ENCODE peak calls at places on chromosome 3, in nine cellular contexts. One of them, this sample, is unnamed.
A peak's percentile ranks its signal among the peaks of the same experiment; 100 is the strongest.

GRCh38 chr3:30894521-30895289 is at the start of gene GADL1:
- DNase-seq in fibroblast of lung: peak; percentile 49
- DNase-seq in small intestine: no peak
- DNase-seq in thoracic aorta: no peak
- DNase-seq in heart left ventricle: peak; percentile 28
- DNase-seq in right cardiac atrium: peak; percentile 65
- DNase-seq in Peyer's patch: peak; percentile 39
- DNase-seq in psoas muscle: peak; percentile 78
- DNase-seq in cardiac muscle cell: peak; percentile 77
- DNase-seq in this sample: peak; percentile 23

GRCh38 chr3:152717252-152717651 is 117.7 kb upstream of the P2RY1 start:
- DNase-seq in fibroblast of lung: no peak
- DNase-seq in small intestine: no peak
- DNase-seq in thoracic aorta: no peak
- DNase-seq in heart left ventricle: no peak
- DNase-seq in right cardiac atrium: no peak
- DNase-seq in Peyer's patch: no peak
- DNase-seq in psoas muscle: no peak
- DNase-seq in cardiac muscle cell: no peak
- DNase-seq in this sample: no peak

GRCh38 chr3:28012830-28013229 is 228.6 kb upstream of the CMC1 start:
- DNase-seq in fibroblast of lung: no peak
- DNase-seq in small intestine: no peak
- DNase-seq in thoracic aorta: no peak
- DNase-seq in heart left ventricle: no peak
- DNase-seq in right cardiac atrium: no peak
- DNase-seq in Peyer's patch: no peak
- DNase-seq in psoas muscle: no peak
- DNase-seq in cardiac muscle cell: no peak
- DNase-seq in this sample: no peak

GRCh38 chr3:20637729-20638128 is 451.7 kb upstream of the SGO1 start:
- DNase-seq in fibroblast of lung: peak; percentile 78
- DNase-seq in small intestine: no peak
- DNase-seq in thoracic aorta: no peak
- DNase-seq in heart left ventricle: no peak
- DNase-seq in right cardiac atrium: no peak
- DNase-seq in Peyer's patch: no peak
- DNase-seq in psoas muscle: no peak
- DNase-seq in cardiac muscle cell: no peak
- DNase-seq in this sample: no peak

GRCh38 chr3:179260949-179261765 is 10.2 kb upstream of the KCNMB3 start:
- DNase-seq in fibroblast of lung: peak; percentile 68
- DNase-seq in small intestine: peak; percentile 66
- DNase-seq in thoracic aorta: peak; percentile 11
- DNase-seq in heart left ventricle: peak; percentile 79
- DNase-seq in right cardiac atrium: peak; percentile 94
- DNase-seq in Peyer's patch: peak; percentile 85
- DNase-seq in psoas muscle: peak; percentile 87
- DNase-seq in cardiac muscle cell: peak; percentile 77
- DNase-seq in this sample: peak; percentile 83

GRCh38 chr3:127742580-127742979 is 69.8 kb downstream of the ABTB1 start:
- DNase-seq in fibroblast of lung: no peak
- DNase-seq in small intestine: no peak
- DNase-seq in thoracic aorta: no peak
- DNase-seq in heart left ventricle: no peak
- DNase-seq in right cardiac atrium: peak; percentile 28
- DNase-seq in Peyer's patch: no peak
- DNase-seq in psoas muscle: no peak
- DNase-seq in cardiac muscle cell: no peak
- DNase-seq in this sample: no peak

GRCh38 chr3:138051946-138052802 is 42.2 kb downstream of the CLDN18 start:
- DNase-seq in fibroblast of lung: peak; percentile 45
- DNase-seq in small intestine: peak; percentile 34
- DNase-seq in thoracic aorta: no peak
- DNase-seq in heart left ventricle: no peak
- DNase-seq in right cardiac atrium: no peak
- DNase-seq in Peyer's patch: peak; percentile 53
- DNase-seq in psoas muscle: no peak
- DNase-seq in cardiac muscle cell: peak; percentile 79
- DNase-seq in this sample: peak; percentile 48

GRCh38 chr3:155554777-155555445 is 190.0 kb downstream of the PLCH1 start:
- DNase-seq in fibroblast of lung: no peak
- DNase-seq in small intestine: peak; percentile 72
- DNase-seq in thoracic aorta: no peak
- DNase-seq in heart left ventricle: no peak
- DNase-seq in right cardiac atrium: no peak
- DNase-seq in Peyer's patch: no peak
- DNase-seq in psoas muscle: no peak
- DNase-seq in cardiac muscle cell: no peak
- DNase-seq in this sample: no peak

GRCh38 chr3:66671348-66671747 is 170.5 kb upstream of the LRIG1 start:
- DNase-seq in fibroblast of lung: no peak
- DNase-seq in small intestine: no peak
- DNase-seq in thoracic aorta: no peak
- DNase-seq in heart left ventricle: no peak
- DNase-seq in right cardiac atrium: no peak
- DNase-seq in Peyer's patch: no peak
- DNase-seq in psoas muscle: no peak
- DNase-seq in cardiac muscle cell: no peak
- DNase-seq in this sample: peak; percentile 8

GRCh38 chr3:72396899-72397298 is 451.3 kb downstream of the SHQ1 start:
- DNase-seq in fibroblast of lung: no peak
- DNase-seq in small intestine: no peak
- DNase-seq in thoracic aorta: no peak
- DNase-seq in heart left ventricle: no peak
- DNase-seq in right cardiac atrium: no peak
- DNase-seq in Peyer's patch: no peak
- DNase-seq in psoas muscle: no peak
- DNase-seq in cardiac muscle cell: no peak
- DNase-seq in this sample: no peak

GRCh38 chr3:129199366-129199765 is 15.7 kb upstream of the CNBP start:
- DNase-seq in fibroblast of lung: no peak
- DNase-seq in small intestine: no peak
- DNase-seq in thoracic aorta: no peak
- DNase-seq in heart left ventricle: no peak
- DNase-seq in right cardiac atrium: no peak
- DNase-seq in Peyer's patch: no peak
- DNase-seq in psoas muscle: no peak
- DNase-seq in cardiac muscle cell: no peak
- DNase-seq in this sample: no peak

GRCh38 chr3:129195731-129196256 is 12.1 kb upstream of the CNBP start:
- DNase-seq in fibroblast of lung: peak; percentile 95
- DNase-seq in small intestine: no peak
- DNase-seq in thoracic aorta: peak; percentile 40
- DNase-seq in heart left ventricle: peak; percentile 63
- DNase-seq in right cardiac atrium: peak; percentile 70
- DNase-seq in Peyer's patch: peak; percentile 66
- DNase-seq in psoas muscle: peak; percentile 76
- DNase-seq in cardiac muscle cell: no peak
- DNase-seq in this sample: peak; percentile 74

GRCh38 chr3:129196601-129197000 is 12.9 kb upstream of the CNBP start:
- DNase-seq in fibroblast of lung: no peak
- DNase-seq in small intestine: no peak
- DNase-seq in thoracic aorta: no peak
- DNase-seq in heart left ventricle: no peak
- DNase-seq in right cardiac atrium: no peak
- DNase-seq in Peyer's patch: no peak
- DNase-seq in psoas muscle: no peak
- DNase-seq in cardiac muscle cell: no peak
- DNase-seq in this sample: no peak

DNA sequence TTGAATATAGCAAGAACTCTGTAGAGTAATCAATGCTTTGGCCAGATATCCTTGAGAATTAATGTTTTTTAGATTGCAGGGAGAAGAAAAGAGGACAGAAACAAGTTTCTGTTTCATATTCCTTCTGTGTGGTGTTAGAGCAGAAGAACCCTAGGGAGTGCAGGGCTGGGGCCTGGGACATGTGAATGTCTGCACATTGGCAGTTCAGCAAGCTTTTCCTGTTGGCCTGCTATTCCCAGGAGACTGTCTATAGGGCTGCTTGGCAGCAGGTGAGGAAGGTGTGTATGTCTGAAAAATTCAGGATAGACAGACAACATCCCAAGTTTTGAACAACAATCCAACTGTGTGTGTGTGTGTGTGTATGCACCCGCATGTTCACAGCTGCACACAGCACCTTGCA is 13.6 kb upstream of the CNBP start:
- DNase-seq in fibroblast of lung: no peak
- DNase-seq in small intestine: no peak
- DNase-seq in thoracic aorta: no peak
- DNase-seq in heart left ventricle: no peak
- DNase-seq in right cardiac atrium: no peak
- DNase-seq in Peyer's patch: no peak
- DNase-seq in psoas muscle: no peak
- DNase-seq in cardiac muscle cell: no peak
- DNase-seq in this sample: no peak
- H3K27ac ChIP-seq in fibroblast of lung: peak overlapping the region; percentile 80
- H3K27ac ChIP-seq in small intestine: no peak overlapping the region
- H3K27ac ChIP-seq in thoracic aorta: peak overlapping the region; percentile 62
- H3K27ac ChIP-seq in heart left ventricle: peak overlapping the region; percentile 90
- H3K27ac ChIP-seq in right cardiac atrium: peak overlapping the region; percentile 65
- H3K27ac ChIP-seq in Peyer's patch: no peak overlapping the region
- H3K27ac ChIP-seq in psoas muscle: peak overlapping the region; percentile 88
- H3K27ac ChIP-seq in cardiac muscle cell: no peak overlapping the region
- H3K27ac ChIP-seq in this sample: peak overlapping the region; percentile 86

DNA sequence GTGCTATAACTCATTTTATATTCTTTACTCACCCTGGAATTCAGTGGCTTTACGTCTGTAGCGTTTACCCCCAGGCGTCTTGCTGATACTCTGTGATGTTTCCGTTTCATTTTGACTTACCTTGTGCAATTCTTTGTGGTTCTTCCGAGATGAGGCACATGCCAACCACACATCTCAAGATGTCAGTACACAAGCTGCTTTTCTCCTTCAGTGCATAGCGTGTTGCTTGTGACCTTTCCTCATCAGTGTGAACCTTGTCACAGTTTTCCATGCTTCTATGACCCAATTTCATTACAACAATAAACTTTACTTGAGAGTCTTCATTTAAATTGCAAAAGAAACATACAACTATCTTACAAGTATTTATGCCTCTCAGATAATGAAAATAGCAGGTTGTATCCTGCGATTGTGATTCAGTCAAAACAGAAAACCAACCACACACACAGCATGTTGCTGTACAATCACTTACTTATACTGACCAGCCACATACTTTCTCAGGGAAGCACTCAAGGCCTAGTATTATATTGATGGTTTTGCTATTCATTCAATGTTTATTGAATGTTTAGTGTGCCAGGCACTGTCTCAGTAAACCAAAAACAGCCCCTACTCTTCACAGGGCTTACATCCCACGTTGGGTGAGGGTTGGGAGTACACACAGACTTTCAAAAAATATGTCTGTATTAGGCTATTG is 4.6 kb upstream of the TBL1XR1 start:
- DNase-seq in fibroblast of lung: peak; percentile 34
- DNase-seq in small intestine: peak; percentile 65
- DNase-seq in thoracic aorta: no peak
- DNase-seq in heart left ventricle: no peak
- DNase-seq in right cardiac atrium: no peak
- DNase-seq in Peyer's patch: peak; percentile 73
- DNase-seq in psoas muscle: no peak
- DNase-seq in cardiac muscle cell: no peak
- DNase-seq in this sample: no peak
- H3K4me3 ChIP-seq in fibroblast of lung: no peak overlapping the region
- H3K4me3 ChIP-seq in small intestine: no peak overlapping the region
- H3K4me3 ChIP-seq in thoracic aorta: no peak overlapping the region
- H3K4me3 ChIP-seq in heart left ventricle: no peak overlapping the region
- H3K4me3 ChIP-seq in right cardiac atrium: no peak overlapping the region
- H3K4me3 ChIP-seq in Peyer's patch: no peak overlapping the region
- H3K4me3 ChIP-seq in psoas muscle: no peak overlapping the region
- H3K4me3 ChIP-seq in cardiac muscle cell: no peak overlapping the region
- H3K4me3 ChIP-seq in this sample: no peak overlapping the region

DNA sequence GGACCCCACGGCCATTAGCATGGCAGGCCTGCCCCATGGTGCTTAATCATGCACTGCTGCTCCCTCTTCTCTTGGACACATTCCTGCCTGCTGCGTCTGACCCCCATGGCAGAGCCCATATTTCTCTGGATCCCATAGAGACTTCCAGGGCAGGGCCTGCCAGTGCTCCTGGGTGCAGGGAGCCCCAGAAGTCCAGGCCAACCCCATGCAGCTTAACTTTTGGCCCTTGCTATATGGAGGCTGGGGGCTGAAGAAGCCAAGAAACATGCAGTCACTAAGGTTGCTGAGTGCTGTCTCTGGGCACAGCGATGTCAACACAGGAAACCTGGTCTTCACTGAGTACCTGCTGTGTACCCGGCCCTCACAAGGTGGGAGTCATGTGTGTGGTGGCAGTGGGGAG is 11.3 kb upstream of the PRKCD start:
- DNase-seq in fibroblast of lung: no peak
- DNase-seq in small intestine: no peak
- DNase-seq in thoracic aorta: no peak
- DNase-seq in heart left ventricle: no peak
- DNase-seq in right cardiac atrium: no peak
- DNase-seq in Peyer's patch: no peak
- DNase-seq in psoas muscle: no peak
- DNase-seq in cardiac muscle cell: no peak
- DNase-seq in this sample: no peak
- H3K4me1 ChIP-seq in fibroblast of lung: peaks cover 6% of the 10 kb centered on the region
- H3K4me1 ChIP-seq in small intestine: peaks cover 4% of the 10 kb centered on the region
- H3K4me1 ChIP-seq in thoracic aorta: peaks cover 21% of the 10 kb centered on the region
- H3K4me1 ChIP-seq in heart left ventricle: peaks cover 8% of the 10 kb centered on the region
- H3K4me1 ChIP-seq in right cardiac atrium: peaks cover 5% of the 10 kb centered on the region
- H3K4me1 ChIP-seq in Peyer's patch: peaks cover 41% of the 10 kb centered on the region
- H3K4me1 ChIP-seq in psoas muscle: peaks cover 24% of the 10 kb centered on the region
- H3K4me1 ChIP-seq in cardiac muscle cell: no peaks in the 10 kb centered on the region
- H3K4me1 ChIP-seq in this sample: peaks cover 5% of the 10 kb centered on the region

GRCh38 chr3:172143739-172144497 is 104.5 kb downstream of the FNDC3B start:
- DNase-seq in fibroblast of lung: no peak
- DNase-seq in small intestine: no peak
- DNase-seq in thoracic aorta: no peak
- DNase-seq in heart left ventricle: no peak
- DNase-seq in right cardiac atrium: no peak
- DNase-seq in Peyer's patch: no peak
- DNase-seq in psoas muscle: no peak
- DNase-seq in cardiac muscle cell: no peak
- DNase-seq in this sample: no peak

GRCh38 chr3:172147113-172147818 is 107.9 kb downstream of the FNDC3B start:
- DNase-seq in fibroblast of lung: no peak
- DNase-seq in small intestine: no peak
- DNase-seq in thoracic aorta: no peak
- DNase-seq in heart left ventricle: no peak
- DNase-seq in right cardiac atrium: no peak
- DNase-seq in Peyer's patch: no peak
- DNase-seq in psoas muscle: no peak
- DNase-seq in cardiac muscle cell: no peak
- DNase-seq in this sample: no peak

GRCh38 chr3:172143060-172143451 is 103.7 kb downstream of the FNDC3B start:
- DNase-seq in fibroblast of lung: no peak
- DNase-seq in small intestine: no peak
- DNase-seq in thoracic aorta: no peak
- DNase-seq in heart left ventricle: no peak
- DNase-seq in right cardiac atrium: no peak
- DNase-seq in Peyer's patch: no peak
- DNase-seq in psoas muscle: no peak
- DNase-seq in cardiac muscle cell: no peak
- DNase-seq in this sample: no peak

GRCh38 chr3:172146349-172146748 is 107.0 kb downstream of the FNDC3B start:
- DNase-seq in fibroblast of lung: no peak
- DNase-seq in small intestine: no peak
- DNase-seq in thoracic aorta: no peak
- DNase-seq in heart left ventricle: no peak
- DNase-seq in right cardiac atrium: no peak
- DNase-seq in Peyer's patch: no peak
- DNase-seq in psoas muscle: no peak
- DNase-seq in cardiac muscle cell: peak; percentile 52
- DNase-seq in this sample: no peak

GRCh38 chr3:172145287-172145686 is 105.9 kb downstream of the FNDC3B start:
- DNase-seq in fibroblast of lung: no peak
- DNase-seq in small intestine: no peak
- DNase-seq in thoracic aorta: no peak
- DNase-seq in heart left ventricle: no peak
- DNase-seq in right cardiac atrium: no peak
- DNase-seq in Peyer's patch: no peak
- DNase-seq in psoas muscle: no peak
- DNase-seq in cardiac muscle cell: no peak
- DNase-seq in this sample: no peak
- H3K27ac ChIP-seq in fibroblast of lung: no peak overlapping the region
- H3K27ac ChIP-seq in small intestine: no peak overlapping the region
- H3K27ac ChIP-seq in thoracic aorta: no peak overlapping the region
- H3K27ac ChIP-seq in heart left ventricle: no peak overlapping the region
- H3K27ac ChIP-seq in right cardiac atrium: no peak overlapping the region
- H3K27ac ChIP-seq in Peyer's patch: no peak overlapping the region
- H3K27ac ChIP-seq in psoas muscle: no peak overlapping the region
- H3K27ac ChIP-seq in cardiac muscle cell: no peak overlapping the region
- H3K27ac ChIP-seq in this sample: no peak overlapping the region

This sample was measured in heart right ventricle.